ENCODE peak calls at places on chromosome 6, in eight cellular contexts. O is RWPE2; V is stimulated activated CD4-positive, alpha-beta T cell treated with anti-CD3 and anti-CD28 coated beads, Interleukin-1b, Interleukin-23, amount 100 ng/mL, for 24 hours; D is fibroblast of mammary gland; Q is T-helper 1 cell; W is CD4-positive, alpha-beta T cell; J is H9; S is SW 1271. Z is an unnamed sample.
A peak's percentile ranks its signal among the peaks of the same experiment; 100 is the strongest.

GRCh38 chr6:33965766-33966165 is 162.0 kb upstream of the MLN start:
- DNase-seq in O (no peak), V (no peak), D (no peak), Q (no peak), W (no peak), J (no peak), S (no peak), Z (no peak)

GRCh38 chr6:90596967-90597539 is 10.2 kb upstream of the MAP3K7 start:
- DNase-seq in O (no peak), V (no peak), D (no peak), Q (no peak), W (no peak), J (no peak), S (no peak), Z (no peak)

GRCh38 chr6:41600499-41601247 is 37.6 kb upstream of the MDFI start:
- DNase-seq in O (no peak), V (no peak), D (no peak), Q (no peak), W (no peak), J (no peak), S (no peak), Z (no peak)

GRCh38 chr6:132357120-132357519 is 44.2 kb downstream of the MOXD1 start:
- DNase-seq in O (no peak), V (no peak), D (peak; percentile 47), Q (no peak), W (no peak), J (no peak), S (peak; percentile 37), Z (no peak)

GRCh38 chr6:4466260-4466659 is 309.9 kb upstream of the CDYL start:
- DNase-seq in O (no peak), V (no peak), D (no peak), Q (no peak), W (no peak), J (no peak), S (no peak), Z (no peak)

GRCh38 chr6:5471044-5471443 is 209.7 kb downstream of the FARS2 start:
- DNase-seq in O (no peak), V (peak; percentile 25), D (peak; percentile 64), Q (peak; percentile 20), W (peak; percentile 46), J (peak; percentile 58), S (peak; percentile 50), Z (peak; percentile 87)

GRCh38 chr6:28896505-28897392 is 27.0 kb downstream of the TRIM27 start:
- DNase-seq in O (no peak), V (no peak), D (peak; percentile 54), Q (peak; percentile 27), W (peak; percentile 22), J (peak; percentile 61), S (peak; percentile 88), Z (peak; percentile 75)

GRCh38 chr6:1972961-1973360 is 272.4 kb downstream of the GMDS start:
- DNase-seq in O (no peak), V (no peak), D (peak; percentile 65), Q (no peak), W (no peak), J (no peak), S (no peak), Z (no peak)

Z was measured in A673.